ENCODE peak calls at places on chromosomes 6 and 20, in eight cellular contexts. Z is GM12865, V is neural crest cell, H is epithelial cell of esophagus, I is omental fat pad, A is fibroblast of lung, B is colonic mucosa, M is mesothelial cell of epicardium. J is an unnamed sample.

GRCh38 chr6:100663219-100663863 is 198.6 kb upstream of the SIM1 start:
- DNase-seq in M (no peak), A (peak; percentile 91), H (peak; percentile 72), Z (no peak), V (no peak), I (no peak), B (no peak), J (no peak)

GRCh38 chr6:15274696-15275387 is 29.0 kb downstream of the JARID2 start:
- DNase-seq in A (peak; percentile 36), B (no peak), V (no peak), I (no peak), H (no peak), M (no peak), Z (no peak), J (no peak)

GRCh38 chr20:42063176-42063575 is 445.0 kb upstream of the CHD6 start:
- DNase-seq in B (no peak), H (no peak), Z (no peak), V (no peak), A (no peak), I (no peak), M (no peak), J (no peak)

GRCh38 chr6:137717074-137718073 is 149.7 kb upstream of the TNFAIP3 start:
- DNase-seq in H (peak; percentile 89), I (no peak), B (no peak), A (peak; percentile 43), V (no peak), M (no peak), Z (peak; percentile 54), J (peak; percentile 94)

GRCh38 chr20:41180599-41181333 is 43.4 kb downstream of the PLCG1 start:
- DNase-seq in Z (no peak), V (no peak), A (no peak), B (no peak), H (no peak), M (peak; percentile 8), I (no peak), J (no peak)

GRCh38 chr20:58447733-58448391 is 58.8 kb downstream of the VAPB start:
- DNase-seq in M (no peak), I (no peak), H (peak; percentile 63), B (peak; percentile 53), A (peak; percentile 39), V (peak; percentile 28), Z (peak; percentile 68), J (peak; percentile 72)

GRCh38 chr6:98469146-98469545 is 365.2 kb upstream of the POU3F2 start:
- DNase-seq in Z (no peak), M (no peak), B (no peak), V (no peak), H (no peak), A (peak; percentile 68), I (no peak), J (no peak)

GRCh38 chr20:24695529-24696225 is 226.2 kb downstream of the SYNDIG1 start:
- DNase-seq in Z (no peak), M (no peak), H (peak; percentile 87), A (no peak), B (no peak), V (no peak), I (no peak), J (no peak)

GRCh38 chr6:144931172-144932035 is 646.3 kb downstream of the UTRN start:
- DNase-seq in A (peak; percentile 30), Z (peak; percentile 41), M (no peak), V (peak; percentile 29), I (no peak), H (peak; percentile 58), B (peak; percentile 52), J (peak; percentile 67)

GRCh38 chr6:70312165-70312564 is 9.3 kb upstream of the COL9A1 start:
- DNase-seq in I (no peak), H (peak; percentile 92), A (peak; percentile 96), Z (peak; percentile 51), B (no peak), M (no peak), V (no peak), J (no peak)

DNA sequence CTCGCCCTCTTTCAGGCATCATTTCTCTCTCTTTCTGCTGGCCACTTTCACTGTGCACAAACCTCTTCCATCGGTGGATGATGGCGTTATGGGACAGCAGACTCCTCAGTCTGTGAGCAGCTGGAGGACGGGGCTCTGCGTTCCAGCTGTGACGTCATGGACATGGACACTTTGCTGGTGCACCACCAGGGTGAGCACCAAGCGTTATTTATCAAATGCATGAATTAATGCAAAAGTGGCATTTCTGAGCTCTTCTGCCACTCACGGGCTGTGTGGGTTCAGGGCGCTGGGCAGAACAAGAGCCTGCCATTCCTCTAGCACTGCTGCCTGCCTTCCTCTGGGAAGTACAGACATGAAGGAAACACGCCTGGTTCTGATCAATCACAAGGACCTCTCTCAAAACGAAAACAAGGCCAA is 82.9 kb upstream of the MPC1 start:
- DNase-seq in A (peak; percentile 53), V (no peak), B (no peak), H (no peak), Z (no peak), M (no peak), I (no peak), J (no peak)
- TF ChIP-seq CTCF in A (peak; percentile 12), V (no peak), B (no peak), H (no peak), Z (no peak), M (no peak), I (no peak), J (no peak)

GRCh38 chr6:149233056-149233715 is 84.3 kb upstream of the TAB2 start:
- DNase-seq in A (peak; percentile 99), H (peak; percentile 87), M (no peak), V (no peak), I (no peak), Z (no peak), B (no peak), J (peak; percentile 70)

GRCh38 chr6:149236584-149236983 is 80.9 kb upstream of the TAB2 start:
- DNase-seq in H (no peak), B (no peak), I (no peak), A (peak; percentile 90), M (no peak), Z (no peak), V (no peak), J (no peak)

GRCh38 chr6:149231786-149232185 is 85.7 kb upstream of the TAB2 start:
- DNase-seq in B (no peak), V (no peak), Z (no peak), M (no peak), H (no peak), A (no peak), I (no peak), J (no peak)

GRCh38 chr6:149235130-149235561 is 82.4 kb upstream of the TAB2 start:
- DNase-seq in H (peak; percentile 84), A (peak; percentile 95), Z (peak; percentile 72), M (no peak), B (peak; percentile 44), I (no peak), V (no peak), J (no peak)

GRCh38 chr6:149234051-149234962 is 83.2 kb upstream of the TAB2 start:
- DNase-seq in I (no peak), Z (no peak), B (no peak), H (peak; percentile 78), M (no peak), V (no peak), A (peak; percentile 83), J (peak; percentile 74)
- TF ChIP-seq CTCF in I (no peak), Z (no peak), B (no peak), H (no peak), M (no peak), V (no peak), A (no peak), J (no peak)

DNA sequence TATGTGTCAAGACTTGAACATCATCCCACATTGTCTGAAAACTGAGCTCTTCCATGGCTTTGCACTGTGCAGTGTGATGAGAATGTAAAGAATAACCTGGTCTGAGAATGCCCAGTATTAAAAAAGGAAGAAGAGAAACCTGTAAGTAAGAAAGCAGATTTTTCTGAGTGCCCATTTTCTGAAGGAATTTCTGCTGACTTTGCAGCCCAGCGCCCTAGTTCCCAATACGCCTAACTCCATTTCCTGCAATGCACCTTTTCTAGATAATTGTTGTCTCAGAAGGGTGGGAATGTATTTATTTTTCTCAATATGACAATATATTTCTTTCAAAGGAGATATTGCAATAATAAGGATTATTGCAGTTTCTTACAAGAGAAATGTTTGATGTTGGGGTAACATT is 231.5 kb downstream of the HAO1 start:
- DNase-seq in M (no peak), I (no peak), A (no peak), H (no peak), B (no peak), V (no peak), Z (no peak), J (no peak)
- TF ChIP-seq CTCF in M (no peak), I (no peak), A (no peak), H (no peak), B (no peak), V (no peak), Z (no peak), J (no peak)

GRCh38 chr6:156953478-156954146 is 176.4 kb downstream of the ARID1B start:
- DNase-seq in V (peak; percentile 32), A (peak; percentile 99), Z (no peak), I (no peak), B (no peak), M (no peak), H (peak; percentile 95), J (peak; percentile 63)
- TF ChIP-seq CTCF in V (peak; percentile 39), A (peak; percentile 50), Z (no peak), I (no peak), B (no peak), M (no peak), H (peak; percentile 48), J (no peak)

GRCh38 chr6:151370509-151371078 is 20.8 kb downstream of the ZBTB2 start:
- DNase-seq in A (peak; percentile 50), H (no peak), I (no peak), Z (no peak), B (no peak), M (no peak), V (no peak), J (no peak)
- TF ChIP-seq CTCF in A (peak; percentile 44), H (no peak), I (no peak), Z (no peak), B (no peak), M (no peak), V (peak; percentile 38), J (no peak)

DNA sequence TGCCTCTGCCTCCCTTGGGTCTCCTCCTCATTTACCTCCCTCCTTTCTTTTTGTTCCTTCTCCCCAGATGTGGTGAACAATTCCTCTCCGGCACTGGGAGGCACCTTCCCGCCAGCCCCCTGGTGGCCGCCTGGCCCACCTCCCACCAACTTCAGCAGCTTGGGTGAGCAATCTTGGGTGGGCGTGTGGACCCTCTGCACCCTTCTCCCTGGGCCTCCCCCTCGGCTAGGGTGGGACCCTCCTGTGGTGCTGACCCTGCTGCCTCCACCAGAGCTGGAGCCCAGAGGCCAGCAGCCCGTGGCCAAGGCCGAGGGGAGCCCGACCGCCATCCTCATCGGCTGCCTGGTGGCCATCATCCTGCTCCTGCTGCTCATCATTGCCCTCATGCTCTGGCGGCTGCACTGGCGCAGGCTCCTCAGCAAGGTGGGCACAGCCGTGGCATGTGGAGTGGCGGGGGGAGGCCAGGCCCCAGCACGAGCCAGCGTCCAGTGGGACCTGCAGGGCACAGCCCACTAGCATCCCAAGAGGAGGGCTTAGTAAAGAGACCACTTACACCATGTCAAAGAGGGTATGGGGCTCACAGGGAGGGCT is 8.8 kb downstream of the DDR1 start:
- DNase-seq in H (no peak), M (no peak), B (no peak), A (no peak), Z (no peak), V (no peak), I (no peak), J (no peak)
- TF ChIP-seq CTCF in H (no peak), M (peak; percentile 69), B (no peak), A (peak; percentile 17), Z (no peak), V (peak; percentile 46), I (no peak), J (no peak)

J was measured in activated CD8-positive, alpha-beta T cell treated with anti-CD3 and anti-CD28 coated beads for 36 hours.